ENCODE peak calls at places on chromosomes 16 and 17, in six cellular contexts. D is lung microvascular endothelial cell; J is Kasumi-1; B is ovary; Z is activated CD4-positive, alpha-beta T cell treated with anti-CD3 and anti-CD28 coated beads, Interleukin-2, amount 50 U/mL, for 24 hours; I is HFFc6. C is an unnamed sample.
A peak's percentile ranks its signal among the peaks of the same experiment; 100 is the strongest.

GRCh38 chr17:859461-860195 is 77.5 kb downstream of the MRM3 start:
- DNase-seq in B (peak; percentile 58), Z (no peak), I (peak; percentile 32), D (peak; percentile 57), J (no peak), C (no peak)

GRCh38 chr17:62616993-62617893 is 10.2 kb upstream of the MRC2 start:
- DNase-seq in J (peak; percentile 50), D (no peak), Z (no peak), I (no peak), B (no peak), C (no peak)

GRCh38 chr17:31381165-31381668 is 10.3 kb upstream of the RAB11FIP4 start:
- DNase-seq in D (no peak), Z (no peak), J (no peak), B (no peak), I (no peak), C (no peak)

GRCh38 chr17:39400547-39401411 is 647 bp downstream of the FBXL20 start:
- DNase-seq in D (peak; percentile 33), B (no peak), I (no peak), Z (no peak), J (peak; percentile 57), C (no peak)

GRCh38 chr17:80111702-80112470 is 10.5 kb downstream of the GAA start:
- DNase-seq in B (no peak), I (no peak), J (no peak), Z (no peak), D (no peak), C (no peak)

GRCh38 chr17:39661044-39661406 is 4.1 kb upstream of the TCAP start:
- DNase-seq in D (peak; percentile 10), J (no peak), B (no peak), Z (no peak), I (no peak), C (no peak)

GRCh38 chr17:40122944-40123810 is 1.4 kb downstream of the MSL1 start:
- DNase-seq in Z (peak; percentile 40), I (no peak), B (peak; percentile 68), D (peak; percentile 46), J (peak; percentile 56), C (peak; percentile 27)

GRCh38 chr16:78809535-78809934 is 710.1 kb downstream of the WWOX start:
- DNase-seq in I (no peak), B (no peak), Z (no peak), D (no peak), J (no peak), C (no peak)

GRCh38 chr17:17062866-17063265 is 20.6 kb downstream of the MPRIP start:
- DNase-seq in Z (no peak), B (no peak), I (no peak), J (peak; percentile 2), D (no peak), C (no peak)

GRCh38 chr17:40025991-40026815 is 11.0 kb downstream of the CSF3 start:
- DNase-seq in I (no peak), B (no peak), D (peak; percentile 96), Z (no peak), J (no peak), C (no peak)

GRCh38 chr17:73533127-73533526 is 111.1 kb downstream of the SDK2 start:
- DNase-seq in D (no peak), Z (no peak), J (no peak), B (no peak), I (no peak), C (no peak)

GRCh38 chr16:66522816-66523590 is 26.9 kb downstream of the TK2 start:
- DNase-seq in J (no peak), D (no peak), I (no peak), B (no peak), Z (no peak), C (no peak)

C was measured in GDM1.